ENCODE peak calls at places on chromosomes 2 and 18, in six cellular contexts. U is CD4-positive, alpha-beta T cell; Y is tibial artery; Z is pancreas; X is lung microvascular endothelial cell; N is NCI-H510A treated with DMSO at 0.1 percent for 48 hours. V is an unnamed sample.

GRCh38 chr2:30981101-30981500 is 157.1 kb downstream of the GALNT14 start:
- DNase-seq in U (no peak), Y (no peak), Z (no peak), X (no peak), N (no peak), V (no peak)

GRCh38 chr2:62084823-62085222 is 111.1 kb upstream of the B3GNT2 start:
- DNase-seq in U (no peak), Y (no peak), Z (no peak), X (no peak), N (no peak), V (no peak)

GRCh38 chr18:49066977-49067556 is 116.3 kb upstream of the SMAD7 start:
- DNase-seq in U (no peak), Y (no peak), Z (no peak), X (no peak), N (no peak), V (no peak)

GRCh38 chr18:75169411-75169810 is 39.5 kb downstream of the PTGR3 start:
- DNase-seq in U (no peak), Y (no peak), Z (no peak), X (no peak), N (no peak), V (no peak)

GRCh38 chr2:100185105-100185504 is 42.7 kb upstream of the AFF3 start:
- DNase-seq in U (no peak), Y (no peak), Z (no peak), X (no peak), N (no peak), V (no peak)

GRCh38 chr18:48874233-48874632 is 76.5 kb downstream of the SMAD7 start:
- DNase-seq in U (no peak), Y (peak; percentile 66), Z (no peak), X (no peak), N (no peak), V (no peak)

GRCh38 chr2:143934913-143935310 is 585.0 kb downstream of the ZEB2 start:
- DNase-seq in U (no peak), Y (no peak), Z (no peak), X (no peak), N (no peak), V (no peak)

GRCh38 chr2:237695201-237695780 is 67.9 kb downstream of the LRRFIP1 start:
- DNase-seq in U (no peak), Y (no peak), Z (peak; percentile 12), X (peak; percentile 77), N (peak; percentile 79), V (peak; percentile 93)

GRCh38 chr18:79682896-79683625 is 3.5 kb downstream of the CTDP1 start:
- DNase-seq in U (no peak), Y (peak; percentile 45), Z (no peak), X (no peak), N (no peak), V (no peak)

GRCh38 chr2:168254158-168254935 is 7.0 kb upstream of the STK39 start:
- DNase-seq in U (no peak), Y (no peak), Z (no peak), X (no peak), N (no peak), V (no peak)

GRCh38 chr2:231716641-231717280 is 8.4 kb downstream of the PTMA start:
- DNase-seq in U (no peak), Y (peak; percentile 69), Z (no peak), X (peak; percentile 37), N (no peak), V (peak; percentile 49)

GRCh38 chr2:9336209-9336533 is 87.2 kb downstream of the ITGB1BP1 start:
- DNase-seq in U (no peak), Y (no peak), Z (no peak), X (peak; percentile 24), N (peak; percentile 85), V (peak; percentile 40)

GRCh38 chr2:157254041-157254440 is 3.5 kb upstream of the GALNT5 start:
- DNase-seq in U (no peak), Y (no peak), Z (no peak), X (no peak), N (no peak), V (no peak)

GRCh38 chr18:45412577-45412976 is 202.7 kb upstream of the SLC14A2 start:
- DNase-seq in U (no peak), Y (no peak), Z (no peak), X (no peak), N (no peak), V (no peak)

GRCh38 chr2:174224125-174224524 is 24.2 kb downstream of the OLA1 start:
- DNase-seq in U (no peak), Y (no peak), Z (no peak), X (no peak), N (no peak), V (no peak)